ENCODE peak calls at places on chromosomes 16 and 17, in six cellular contexts. One of them, this sample, is unnamed.

GRCh38 chr17:1629647-1630310 is 1.1 kb upstream of the SLC43A2 start:
- DNase-seq in ovary: no peak
- DNase-seq in A549: peak
- DNase-seq in heart left ventricle: peak
- DNase-seq in IMR-90: peak
- DNase-seq in stomach: peak
- DNase-seq in this sample: no peak

GRCh38 chr17:27245230-27245696 is 48.7 kb upstream of the WSB1 start:
- DNase-seq in ovary: peak
- DNase-seq in IMR-90: peak
- DNase-seq in stomach: peak
- DNase-seq in A549: peak
- DNase-seq in heart left ventricle: peak
- DNase-seq in this sample: peak

GRCh38 chr17:20315821-20316220 is 151.5 kb downstream of the LGALS9B start:
- DNase-seq in heart left ventricle: no peak
- DNase-seq in stomach: no peak
- DNase-seq in ovary: no peak
- DNase-seq in IMR-90: peak
- DNase-seq in A549: no peak
- DNase-seq in this sample: no peak

GRCh38 chr17:47698749-47699535 is 5.0 kb downstream of the TBKBP1 start:
- DNase-seq in heart left ventricle: no peak
- DNase-seq in stomach: peak
- DNase-seq in IMR-90: peak
- DNase-seq in ovary: no peak
- DNase-seq in A549: peak
- DNase-seq in this sample: no peak

GRCh38 chr17:43363926-43364285 is 34.9 kb upstream of the ARL4D start:
- DNase-seq in heart left ventricle: no peak
- DNase-seq in stomach: no peak
- DNase-seq in IMR-90: no peak
- DNase-seq in A549: no peak
- DNase-seq in ovary: no peak
- DNase-seq in this sample: no peak

GRCh38 chr16:27749946-27750345 is 200.0 kb downstream of the KATNIP start:
- DNase-seq in stomach: no peak
- DNase-seq in IMR-90: no peak
- DNase-seq in heart left ventricle: no peak
- DNase-seq in ovary: no peak
- DNase-seq in A549: no peak
- DNase-seq in this sample: no peak

GRCh38 chr16:13845232-13845631 is 74.7 kb upstream of the ERCC4 start:
- DNase-seq in A549: no peak
- DNase-seq in ovary: no peak
- DNase-seq in IMR-90: no peak
- DNase-seq in stomach: no peak
- DNase-seq in heart left ventricle: no peak
- DNase-seq in this sample: no peak

GRCh38 chr17:35801583-35802224 is 6.3 kb upstream of the MMP28 start:
- DNase-seq in A549: no peak
- DNase-seq in stomach: peak
- DNase-seq in heart left ventricle: peak
- DNase-seq in ovary: no peak
- DNase-seq in IMR-90: no peak
- DNase-seq in this sample: peak

GRCh38 chr17:66975614-66976378 is 11.3 kb downstream of the CACNG4 start:
- DNase-seq in heart left ventricle: peak
- DNase-seq in A549: peak
- DNase-seq in stomach: peak
- DNase-seq in ovary: no peak
- DNase-seq in IMR-90: no peak
- DNase-seq in this sample: no peak

GRCh38 chr16:17304814-17305169 is 166.0 kb downstream of the XYLT1 start:
- DNase-seq in heart left ventricle: no peak
- DNase-seq in A549: no peak
- DNase-seq in ovary: peak
- DNase-seq in IMR-90: peak
- DNase-seq in stomach: no peak
- DNase-seq in this sample: no peak

GRCh38 chr16:47853635-47854034 is 302.2 kb downstream of the ABCC12 start:
- DNase-seq in heart left ventricle: no peak
- DNase-seq in IMR-90: no peak
- DNase-seq in stomach: no peak
- DNase-seq in A549: no peak
- DNase-seq in ovary: no peak
- DNase-seq in this sample: no peak

GRCh38 chr16:55832788-55833583 is at the start of gene CES1:
- DNase-seq in IMR-90: no peak
- DNase-seq in heart left ventricle: peak
- DNase-seq in stomach: no peak
- DNase-seq in ovary: no peak
- DNase-seq in A549: no peak
- DNase-seq in this sample: peak

GRCh38 chr17:3826191-3826590 is 19.9 kb downstream of the NCBP3 start:
- DNase-seq in IMR-90: peak
- DNase-seq in heart left ventricle: no peak
- DNase-seq in A549: no peak
- DNase-seq in ovary: no peak
- DNase-seq in stomach: no peak
- DNase-seq in this sample: no peak

GRCh38 chr16:19876501-19877059 is 8.1 kb downstream of the GPRC5B start:
- DNase-seq in stomach: no peak
- DNase-seq in ovary: no peak
- DNase-seq in IMR-90: no peak
- DNase-seq in A549: no peak
- DNase-seq in heart left ventricle: peak
- DNase-seq in this sample: no peak

GRCh38 chr17:64480951-64481350 is 15.9 kb downstream of the POLG2 start:
- DNase-seq in ovary: no peak
- DNase-seq in IMR-90: no peak
- DNase-seq in heart left ventricle: no peak
- DNase-seq in stomach: no peak
- DNase-seq in A549: no peak
- DNase-seq in this sample: no peak

GRCh38 chr17:67441052-67441738 is 64.1 kb downstream of the PITPNC1 start:
- DNase-seq in IMR-90: peak
- DNase-seq in ovary: no peak
- DNase-seq in A549: peak
- DNase-seq in stomach: no peak
- DNase-seq in heart left ventricle: no peak
- DNase-seq in this sample: peak

GRCh38 chr17:43456661-43457361 is 27.0 kb upstream of the DHX8 start:
- DNase-seq in stomach: no peak
- DNase-seq in A549: no peak
- DNase-seq in ovary: no peak
- DNase-seq in IMR-90: peak
- DNase-seq in heart left ventricle: peak
- DNase-seq in this sample: no peak

GRCh38 chr17:62705116-62705515 is 77.6 kb downstream of the MRC2 start:
- DNase-seq in ovary: no peak
- DNase-seq in heart left ventricle: no peak
- DNase-seq in IMR-90: no peak
- DNase-seq in stomach: peak
- DNase-seq in A549: no peak
- DNase-seq in this sample: no peak

GRCh38 chr16:64152010-64152767 is 969.7 kb downstream of the CDH11 start:
- DNase-seq in IMR-90: no peak
- DNase-seq in stomach: no peak
- DNase-seq in A549: no peak
- DNase-seq in ovary: no peak
- DNase-seq in heart left ventricle: no peak
- DNase-seq in this sample: no peak

GRCh38 chr16:85460983-85461813 is 151.9 kb upstream of the GSE1 start:
- DNase-seq in A549: peak
- DNase-seq in IMR-90: peak
- DNase-seq in heart left ventricle: no peak
- DNase-seq in stomach: no peak
- DNase-seq in ovary: peak
- DNase-seq in this sample: no peak

GRCh38 chr17:82058855-82059249 is 6.8 kb downstream of the DUS1L start:
- DNase-seq in heart left ventricle: peak
- DNase-seq in ovary: peak
- DNase-seq in A549: no peak
- DNase-seq in stomach: no peak
- DNase-seq in IMR-90: no peak
- DNase-seq in this sample: no peak

GRCh38 chr16:85690469-85691064 is 1.8 kb upstream of the GINS2 start:
- DNase-seq in stomach: no peak
- DNase-seq in ovary: no peak
- DNase-seq in A549: no peak
- DNase-seq in heart left ventricle: no peak
- DNase-seq in IMR-90: no peak
- DNase-seq in this sample: no peak

GRCh38 chr17:59093702-59094231 is 12.9 kb downstream of the TRIM37 start:
- DNase-seq in heart left ventricle: peak
- DNase-seq in stomach: no peak
- DNase-seq in IMR-90: peak
- DNase-seq in A549: peak
- DNase-seq in ovary: peak
- DNase-seq in this sample: no peak

GRCh38 chr17:7167832-7168231 is 11.3 kb downstream of the ASGR1 start:
- DNase-seq in A549: no peak
- DNase-seq in heart left ventricle: no peak
- DNase-seq in IMR-90: no peak
- DNase-seq in stomach: no peak
- DNase-seq in ovary: no peak
- DNase-seq in this sample: no peak

GRCh38 chr16:1295465-1295864 is 14.0 kb upstream of the UBE2I start:
- DNase-seq in IMR-90: no peak
- DNase-seq in ovary: no peak
- DNase-seq in stomach: no peak
- DNase-seq in A549: no peak
- DNase-seq in heart left ventricle: no peak
- DNase-seq in this sample: no peak

GRCh38 chr17:29891131-29891530 is 38.9 kb downstream of the SSH2 start:
- DNase-seq in A549: no peak
- DNase-seq in ovary: no peak
- DNase-seq in stomach: no peak
- DNase-seq in heart left ventricle: no peak
- DNase-seq in IMR-90: no peak
- DNase-seq in this sample: no peak

GRCh38 chr16:30977502-30977901 is 7.5 kb upstream of the HSD3B7 start:
- DNase-seq in ovary: no peak
- DNase-seq in heart left ventricle: no peak
- DNase-seq in A549: no peak
- DNase-seq in IMR-90: no peak
- DNase-seq in stomach: no peak
- DNase-seq in this sample: no peak

GRCh38 chr17:74427048-74427762 is 4.7 kb upstream of the GPRC5C start:
- DNase-seq in IMR-90: no peak
- DNase-seq in heart left ventricle: peak
- DNase-seq in A549: no peak
- DNase-seq in stomach: peak
- DNase-seq in ovary: peak
- DNase-seq in this sample: no peak
- TF ChIP-seq POLR2A in IMR-90: no peak
- TF ChIP-seq POLR2A in heart left ventricle: no peak
- TF ChIP-seq POLR2A in A549: no peak
- TF ChIP-seq POLR2A in stomach: no peak
- TF ChIP-seq POLR2A in ovary: no peak
- TF ChIP-seq POLR2A in this sample: no peak

GRCh38 chr17:57578608-57578990 is 166.5 kb downstream of the CCDC182 start:
- DNase-seq in IMR-90: peak
- DNase-seq in stomach: no peak
- DNase-seq in ovary: no peak
- DNase-seq in heart left ventricle: no peak
- DNase-seq in A549: no peak
- DNase-seq in this sample: no peak
- H3K4me3 ChIP-seq in IMR-90: no peak
- H3K4me3 ChIP-seq in stomach: no peak
- H3K4me3 ChIP-seq in ovary: no peak
- H3K4me3 ChIP-seq in heart left ventricle: no peak
- H3K4me3 ChIP-seq in A549: no peak
- H3K4me3 ChIP-seq in this sample: no peak

DNA sequence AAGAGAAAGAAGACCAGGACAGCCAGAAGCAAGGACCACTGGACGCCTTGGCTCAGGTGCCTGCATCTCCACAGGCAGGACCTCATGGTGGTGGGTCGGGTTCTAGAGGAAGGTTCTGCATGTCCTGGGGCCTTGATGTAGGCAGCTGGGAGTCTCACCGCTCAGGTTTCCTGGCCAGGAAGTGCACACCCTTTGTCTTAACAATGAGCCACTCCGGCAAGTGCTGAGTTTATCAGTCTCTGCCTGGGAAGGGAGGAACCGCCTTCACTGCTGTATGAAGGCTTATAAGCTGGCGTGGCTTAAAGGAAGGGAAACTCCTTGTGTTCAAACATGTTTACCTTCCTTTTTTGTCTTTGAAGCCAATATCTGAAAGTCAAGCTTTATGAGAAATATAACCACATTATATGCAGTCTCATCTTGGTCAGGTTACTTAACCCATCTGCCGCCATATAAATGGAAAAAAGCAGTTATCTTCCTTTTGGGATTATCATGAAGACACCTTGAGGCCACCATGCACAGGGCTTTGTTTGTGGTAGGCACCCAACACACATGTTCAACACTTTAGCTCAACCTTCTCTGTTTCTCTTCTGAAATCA is at the start of gene ST6GALNAC1:
- DNase-seq in ovary: no peak
- DNase-seq in IMR-90: no peak
- DNase-seq in A549: no peak
- DNase-seq in heart left ventricle: peak
- DNase-seq in stomach: peak
- DNase-seq in this sample: no peak
- TF ChIP-seq POLR2A in ovary: no peak
- TF ChIP-seq POLR2A in IMR-90: no peak
- TF ChIP-seq POLR2A in A549: no peak
- TF ChIP-seq POLR2A in heart left ventricle: no peak
- TF ChIP-seq POLR2A in stomach: peak
- TF ChIP-seq POLR2A in this sample: no peak

GRCh38 chr16:56880176-56880575 is 15.2 kb downstream of the SLC12A3 start:
- DNase-seq in stomach: no peak
- DNase-seq in A549: no peak
- DNase-seq in ovary: no peak
- DNase-seq in heart left ventricle: no peak
- DNase-seq in IMR-90: no peak
- DNase-seq in this sample: no peak
- H3K4me3 ChIP-seq in stomach: no peak
- H3K4me3 ChIP-seq in A549: no peak
- H3K4me3 ChIP-seq in ovary: no peak
- H3K4me3 ChIP-seq in heart left ventricle: no peak
- H3K4me3 ChIP-seq in IMR-90: no peak
- H3K4me3 ChIP-seq in this sample: no peak

This sample was measured in lower leg skin.